ENCODE peak calls at places on chromosomes 11 and 22, in seven cellular contexts. R, Q, W, O, F, N and U are unnamed samples.

GRCh38 chr11:33350287-33350686 is 93.1 kb downstream of the HIPK3 start:
- DNase-seq in R (no peak), Q (no peak), W (no peak), O (no peak), F (no peak), N (no peak), U (no peak)

GRCh38 chr11:101129203-101129943 is at the start of gene PGR:
- DNase-seq in R (no peak), Q (no peak), W (no peak), O (no peak), F (no peak), N (no peak), U (no peak)

GRCh38 chr11:1747753-1748466 is 2.5 kb downstream of the IFITM10 start:
- DNase-seq in R (no peak), Q (no peak), W (no peak), O (no peak), F (no peak), N (no peak), U (peak; percentile 33)

GRCh38 chr11:31986201-31986889 is 104.5 kb upstream of the RCN1 start:
- DNase-seq in R (no peak), Q (no peak), W (no peak), O (no peak), F (no peak), N (no peak), U (no peak)

GRCh38 chr11:128448487-128448886 is 138.9 kb downstream of the ETS1 start:
- DNase-seq in R (peak; percentile 89), Q (no peak), W (peak; percentile 76), O (no peak), F (no peak), N (no peak), U (no peak)

GRCh38 chr22:42617155-42617983 is 2.7 kb upstream of the POLDIP3 start:
- DNase-seq in R (no peak), Q (no peak), W (no peak), O (no peak), F (no peak), N (no peak), U (no peak)

GRCh38 chr11:18203723-18204122 is 31.1 kb downstream of the MRGPRX4 start:
- DNase-seq in R (peak; percentile 23), Q (no peak), W (no peak), O (no peak), F (no peak), N (peak; percentile 8), U (peak; percentile 33)

GRCh38 chr11:84465040-84465439 is 1162.1 kb downstream of the DLG2 start:
- DNase-seq in R (peak; percentile 6), Q (no peak), W (no peak), O (no peak), F (no peak), N (no peak), U (no peak)